ENCODE peak calls at places on chromosomes 11 and 22, in five cellular contexts. V is ascending aorta, M is psoas muscle, T is stomach, X is A673. E is an unnamed sample. For H3K9me3, the result is how much of the 10 kb centered on the place peaks cover.

GRCh38 chr22:38940985-38941384 is 16.4 kb upstream of the APOBEC3A start:
- DNase-seq in X (no peak), T (no peak), V (no peak), M (no peak), E (no peak)

GRCh38 chr11:75333022-75333806 is 18.2 kb downstream of the ARRB1 start:
- DNase-seq in T (no peak), M (no peak), V (no peak), X (no peak), E (no peak)

GRCh38 chr22:19717691-19718254 is 3.5 kb downstream of the SEPTIN5 start:
- DNase-seq in T (peak), V (no peak), X (peak), M (peak), E (peak)

GRCh38 chr11:12402691-12403120 is 25.3 kb downstream of the PARVA start:
- DNase-seq in T (no peak), M (no peak), V (no peak), X (no peak), E (no peak)

GRCh38 chr22:41966607-41967240 is 2.5 kb upstream of the SEPTIN3 start:
- DNase-seq in T (peak), M (no peak), X (peak), V (no peak), E (peak)

GRCh38 chr22:41237707-41238569 is 2.8 kb downstream of the CHADL start:
- DNase-seq in M (peak), T (peak), X (no peak), V (peak), E (no peak)

GRCh38 chr11:126257144-126257543 is 11.6 kb downstream of the SRPRA start:
- DNase-seq in X (no peak), V (no peak), T (no peak), M (no peak), E (no peak)

GRCh38 chr11:13837286-13837685 is 125.2 kb upstream of the SPON1 start:
- DNase-seq in V (no peak), T (no peak), X (no peak), M (no peak), E (peak)

GRCh38 chr11:131688056-131688693 is 317.8 kb downstream of the NTM start:
- DNase-seq in V (no peak), T (peak), M (peak), X (peak), E (peak)

GRCh38 chr22:33787645-33788456 is 132.4 kb downstream of the LARGE1 start:
- DNase-seq in T (no peak), V (no peak), M (no peak), X (no peak), E (no peak)
- H3K9me3 ChIP-seq in T (under half), V (under half), M (under half), X (under half), E (under half)

GRCh38 chr22:47292546-47293320 is 530.3 kb downstream of the TBC1D22A start:
- DNase-seq in V (no peak), X (no peak), M (no peak), T (peak), E (no peak)

GRCh38 chr22:47289316-47289985 is 527.0 kb downstream of the TBC1D22A start:
- DNase-seq in T (no peak), V (no peak), X (no peak), M (peak), E (no peak)

GRCh38 chr22:47291565-47292495 is 529.4 kb downstream of the TBC1D22A start:
- DNase-seq in X (no peak), V (no peak), T (no peak), M (peak), E (no peak)

GRCh38 chr22:47288640-47289039 is 526.2 kb downstream of the TBC1D22A start:
- DNase-seq in X (no peak), M (no peak), T (no peak), V (no peak), E (no peak)

GRCh38 chr22:47290706-47291430 is 528.4 kb downstream of the TBC1D22A start:
- DNase-seq in V (no peak), M (peak), T (no peak), X (no peak), E (no peak)
- H3K9me3 ChIP-seq in V (under half), M (under half), T (under half), X (under half), E (under half)

GRCh38 chr22:47209547-47210023 is 447.1 kb downstream of the TBC1D22A start:
- DNase-seq in M (peak), T (peak), V (no peak), X (no peak), E (no peak)

GRCh38 chr22:47210112-47210657 is 447.7 kb downstream of the TBC1D22A start:
- DNase-seq in X (no peak), V (no peak), T (peak), M (peak), E (no peak)

GRCh38 chr22:47207846-47208554 is 445.6 kb downstream of the TBC1D22A start:
- DNase-seq in T (peak), V (no peak), X (no peak), M (no peak), E (no peak)

GRCh38 chr22:47210686-47211085 is 448.2 kb downstream of the TBC1D22A start:
- DNase-seq in V (no peak), T (peak), M (no peak), X (no peak), E (no peak)

DNA sequence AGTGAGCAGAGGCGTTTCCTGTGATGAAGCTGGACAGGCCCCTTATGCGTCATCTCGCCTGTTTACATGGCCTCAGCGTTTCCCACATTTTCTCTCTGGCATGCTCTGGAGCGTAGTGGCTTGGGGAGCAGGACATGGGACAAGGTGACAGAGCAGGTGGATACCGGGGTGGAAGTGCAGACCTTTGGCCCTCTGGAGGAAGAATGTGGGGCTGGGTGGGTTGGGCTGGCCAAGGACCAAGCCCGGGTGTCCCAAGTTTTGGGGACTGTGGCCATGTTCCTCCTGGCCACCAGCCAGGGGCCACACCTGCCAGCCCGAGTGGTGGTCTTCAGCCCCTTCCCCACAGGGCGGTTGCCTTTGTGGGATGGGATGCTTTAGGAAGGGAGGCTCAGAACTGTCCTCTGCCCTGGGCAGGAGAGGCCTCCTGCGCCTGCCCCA is 446.6 kb downstream of the TBC1D22A start:
- DNase-seq in T (peak), M (peak), V (no peak), X (no peak), E (no peak)
- H3K9me3 ChIP-seq in T (under half), M (under half), V (under half), X (under half), E (under half)

DNA sequence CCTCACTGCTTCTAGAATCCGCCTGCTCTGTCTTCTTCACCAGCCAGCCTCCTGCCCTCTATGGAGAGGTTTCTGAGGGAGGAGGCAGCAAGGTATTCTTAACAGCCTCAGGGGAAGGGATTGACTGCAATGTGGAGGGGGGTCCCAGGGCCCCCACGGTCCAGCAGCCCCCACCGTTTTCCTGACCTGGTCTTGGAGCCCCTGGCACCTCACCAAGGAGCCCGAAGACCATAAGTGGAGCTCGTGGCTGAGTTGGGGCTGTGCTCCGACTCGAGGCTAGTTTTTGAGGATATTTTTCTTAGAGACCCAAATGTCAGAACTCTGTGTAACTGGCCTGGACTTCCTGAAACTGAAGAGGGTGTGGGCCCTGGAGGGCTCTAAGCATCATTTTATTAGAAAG is 590.0 kb downstream of the BRD1 start:
- DNase-seq in V (no peak), M (no peak), T (no peak), X (no peak), E (no peak)
- H3K9me3 ChIP-seq in V (under half), M (under half), T (under half), X (under half), E (under half)

GRCh38 chr11:55920537-55920936 is 6.2 kb upstream of the OR5W2 start:
- DNase-seq in M (no peak), T (no peak), V (no peak), X (no peak), E (no peak)
- H3K9me3 ChIP-seq in M (under half), T (under half), V (under half), X (under half), E (under half)

GRCh38 chr11:102552447-102553200 is 22.1 kb upstream of the MMP7 start:
- DNase-seq in T (peak), V (no peak), X (no peak), M (no peak), E (no peak)

GRCh38 chr11:102551188-102551781 is 20.7 kb upstream of the MMP7 start:
- DNase-seq in T (no peak), V (no peak), X (no peak), M (no peak), E (no peak)

GRCh38 chr11:102555091-102555490 is 24.5 kb upstream of the MMP7 start:
- DNase-seq in V (no peak), M (no peak), X (no peak), T (no peak), E (no peak)

GRCh38 chr11:102553835-102554282 is 23.3 kb upstream of the MMP7 start:
- DNase-seq in X (no peak), M (no peak), T (no peak), V (no peak), E (no peak)

DNA sequence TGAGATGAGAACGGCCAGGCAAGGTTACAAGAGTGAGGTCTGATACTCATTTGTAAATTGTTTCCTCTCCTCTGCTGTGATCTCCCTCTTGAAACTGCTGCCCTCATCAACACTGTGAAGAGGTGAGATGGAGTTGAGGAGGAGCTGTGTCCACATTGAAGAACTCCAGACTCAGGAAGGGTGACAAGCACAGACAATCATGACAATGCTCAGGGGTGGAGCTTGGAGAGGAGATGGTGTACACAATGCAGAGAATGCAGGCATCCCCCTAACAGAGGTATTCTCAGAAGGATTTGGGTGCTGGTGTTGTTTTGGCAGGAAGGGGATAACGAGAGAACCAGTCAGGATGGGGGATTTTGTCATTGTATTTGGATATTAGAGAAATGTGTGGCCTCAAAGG is 21.5 kb upstream of the MMP7 start:
- DNase-seq in V (no peak), T (no peak), X (no peak), M (no peak), E (no peak)
- H3K9me3 ChIP-seq in V (under half), T (under half), X (under half), M (under half), E (under half)

GRCh38 chr11:70633610-70634009 is 235.3 kb downstream of the CTTN start:
- DNase-seq in X (no peak), V (no peak), M (no peak), T (no peak), E (no peak)

GRCh38 chr11:70637949-70638598 is 239.7 kb downstream of the CTTN start:
- DNase-seq in V (no peak), T (no peak), M (no peak), X (no peak), E (no peak)

GRCh38 chr11:70640408-70640807 is 242.1 kb downstream of the CTTN start:
- DNase-seq in V (no peak), T (no peak), X (no peak), M (no peak), E (no peak)

GRCh38 chr11:70637186-70637800 is 239.0 kb downstream of the CTTN start:
- DNase-seq in M (no peak), T (no peak), V (no peak), X (no peak), E (no peak)

DNA sequence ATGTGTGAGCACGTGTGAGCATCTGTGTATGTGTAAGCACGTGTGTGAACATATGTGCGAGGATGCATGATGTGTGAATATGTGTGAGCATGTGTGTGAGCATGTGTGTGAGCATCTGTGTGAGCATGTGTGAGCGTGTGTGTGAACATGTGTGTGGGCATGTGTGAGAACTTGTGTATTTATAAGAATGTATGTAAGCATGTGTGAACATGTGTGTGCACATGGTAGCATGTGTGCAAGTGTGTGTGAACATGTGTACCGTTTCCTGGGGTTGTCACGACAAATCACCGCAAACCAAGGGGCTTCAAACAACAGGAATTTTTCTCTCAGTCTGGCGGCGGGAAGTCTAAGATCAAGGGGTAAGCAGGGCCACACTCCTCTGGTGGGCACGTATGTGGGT is 238.3 kb downstream of the CTTN start:
- DNase-seq in M (no peak), X (no peak), T (no peak), V (no peak), E (no peak)
- H3K9me3 ChIP-seq in M (under half), X (under half), T (under half), V (under half), E (under half)

GRCh38 chr22:47435826-47436225 is 673.4 kb downstream of the TBC1D22A start:
- DNase-seq in V (no peak), M (no peak), T (no peak), X (no peak), E (no peak)

GRCh38 chr22:47434336-47435203 is 672.1 kb downstream of the TBC1D22A start:
- DNase-seq in T (no peak), X (no peak), M (no peak), V (no peak), E (no peak)

GRCh38 chr22:47435204-47435487 is 672.7 kb downstream of the TBC1D22A start:
- DNase-seq in V (no peak), X (no peak), M (no peak), T (no peak), E (no peak)

GRCh38 chr22:47437636-47438035 is 675.2 kb downstream of the TBC1D22A start:
- DNase-seq in M (no peak), V (no peak), X (no peak), T (no peak), E (no peak)

GRCh38 chr22:47437110-47437509 is 674.7 kb downstream of the TBC1D22A start:
- DNase-seq in T (no peak), V (no peak), X (no peak), M (no peak), E (no peak)
- H3K9me3 ChIP-seq in T (under half), V (under half), X (under half), M (under half), E (under half)

DNA sequence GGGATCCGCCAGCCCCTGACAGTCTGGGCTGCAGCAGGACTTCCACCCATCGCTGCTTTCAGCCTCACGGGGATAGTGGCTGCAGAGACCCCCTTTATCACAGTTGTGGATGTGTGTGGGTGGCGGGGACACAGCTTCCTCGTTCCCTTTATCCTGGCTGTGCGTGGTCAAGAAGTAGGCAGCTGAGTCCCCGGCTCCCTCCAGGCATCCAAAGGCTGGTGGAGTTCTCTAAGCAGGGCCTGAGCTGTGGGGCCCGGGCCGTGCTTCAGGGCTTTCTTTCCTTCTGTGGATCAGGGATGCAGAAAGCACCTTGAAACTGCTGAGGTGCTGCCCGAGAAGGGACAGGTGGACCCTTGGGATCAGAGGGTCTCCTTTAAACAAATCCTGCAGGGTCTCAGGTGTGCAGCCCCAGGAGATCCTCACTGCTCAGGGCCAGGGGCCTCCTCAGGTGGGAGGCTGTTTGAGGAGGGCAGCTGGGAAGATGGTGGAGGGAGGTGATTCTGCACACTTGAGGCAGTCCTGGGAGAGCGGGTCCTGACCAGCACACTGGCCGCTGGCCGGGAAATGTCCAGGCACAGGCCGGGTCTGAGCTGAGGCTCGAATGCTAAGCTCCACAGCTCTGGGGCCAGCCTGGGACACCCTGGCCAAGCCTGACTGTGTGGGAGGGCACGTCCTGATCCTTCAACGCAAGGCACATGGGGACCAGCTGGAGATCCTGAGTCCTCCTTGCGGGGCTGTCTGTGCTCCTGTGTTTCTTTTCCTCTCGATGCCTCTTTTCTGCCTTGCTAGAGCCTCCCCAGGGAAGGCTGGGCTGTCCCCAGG is 1024.3 kb downstream of the BRD1 start:
- DNase-seq in X (no peak), M (no peak), T (no peak), V (no peak), E (no peak)
- H3K9me3 ChIP-seq in X (under half), M (under half), T (under half), V (under half), E (under half)

GRCh38 chr22:23231471-23232093 is 51.3 kb downstream of the BCR start:
- DNase-seq in M (no peak), T (no peak), X (no peak), V (no peak), E (peak)
- H3K9me3 ChIP-seq in M (under half), T (under half), X (under half), V (under half), E (under half)